ENCODE peak calls at places on chromosomes 2 and 18, in eight cellular contexts. U, X, P, I, O, V, S and W are unnamed samples.

GRCh38 chr2:39545957-39546356 is 108.9 kb upstream of the MAP4K3 start:
- DNase-seq in U (no peak), X (no peak), P (no peak), I (no peak), O (no peak), V (no peak), S (no peak), W (no peak)

GRCh38 chr2:197258580-197258979 is 52.0 kb downstream of the ANKRD44 start:
- DNase-seq in U (no peak), X (peak), P (no peak), I (peak), O (no peak), V (no peak), S (no peak), W (no peak)

GRCh38 chr2:239602290-239603282 is 201.8 kb upstream of the HDAC4 start:
- DNase-seq in U (no peak), X (no peak), P (peak), I (no peak), O (no peak), V (no peak), S (no peak), W (no peak)

GRCh38 chr2:38263293-38263692 is 113.8 kb downstream of the ATL2 start:
- DNase-seq in U (no peak), X (no peak), P (no peak), I (no peak), O (no peak), V (no peak), S (no peak), W (no peak)

GRCh38 chr2:206955253-206955652 is 15.9 kb downstream of the CPO start:
- DNase-seq in U (no peak), X (no peak), P (no peak), I (peak), O (no peak), V (no peak), S (no peak), W (no peak)

GRCh38 chr18:30163573-30163972 is 879.0 kb downstream of the DSC3 start:
- DNase-seq in U (no peak), X (no peak), P (no peak), I (no peak), O (no peak), V (no peak), S (no peak), W (no peak)

GRCh38 chr18:31134988-31135529 is 27.6 kb downstream of the DSC1 start:
- DNase-seq in U (no peak), X (no peak), P (no peak), I (no peak), O (no peak), V (no peak), S (no peak), W (no peak)

GRCh38 chr2:128291844-128292598 is 26.6 kb downstream of the HS6ST1 start:
- DNase-seq in U (no peak), X (no peak), P (no peak), I (no peak), O (no peak), V (no peak), S (no peak), W (no peak)

GRCh38 chr18:35619468-35619867 is 37.9 kb downstream of the GALNT1 start:
- DNase-seq in U (no peak), X (peak), P (no peak), I (peak), O (no peak), V (no peak), S (no peak), W (no peak)

GRCh38 chr18:48295586-48296311 is 113.4 kb downstream of the ZBTB7C start:
- DNase-seq in U (no peak), X (peak), P (no peak), I (peak), O (no peak), V (no peak), S (peak), W (no peak)

GRCh38 chr2:144583362-144583692 is 63.4 kb upstream of the ZEB2 start:
- DNase-seq in U (no peak), X (no peak), P (no peak), I (no peak), O (no peak), V (no peak), S (no peak), W (no peak)

GRCh38 chr2:67825476-67825875 is 237.3 kb downstream of the C1D start:
- DNase-seq in U (no peak), X (peak), P (no peak), I (peak), O (no peak), V (no peak), S (no peak), W (no peak)

GRCh38 chr2:36569267-36569860 is 28.6 kb downstream of the FEZ2 start:
- DNase-seq in U (no peak), X (no peak), P (no peak), I (peak), O (no peak), V (no peak), S (no peak), W (no peak)

GRCh38 chr2:222805591-222806304 is 55.1 kb upstream of the ACSL3 start:
- DNase-seq in U (no peak), X (peak), P (no peak), I (peak), O (no peak), V (no peak), S (no peak), W (peak)

GRCh38 chr2:60262178-60262577 is 291.3 kb downstream of the BCL11A start:
- DNase-seq in U (no peak), X (no peak), P (no peak), I (no peak), O (no peak), V (no peak), S (no peak), W (no peak)

GRCh38 chr2:174561283-174562275 is 36.0 kb downstream of the WIPF1 start:
- DNase-seq in U (no peak), X (peak), P (no peak), I (peak), O (peak), V (no peak), S (no peak), W (no peak)

GRCh38 chr18:76827205-76827885 is 5.0 kb downstream of the ZNF236 start:
- DNase-seq in U (no peak), X (no peak), P (peak), I (no peak), O (no peak), V (no peak), S (no peak), W (no peak)

GRCh38 chr18:58117685-58118403 is 73.8 kb downstream of the NEDD4L start:
- DNase-seq in U (no peak), X (peak), P (no peak), I (peak), O (peak), V (peak), S (no peak), W (peak)

GRCh38 chr2:190415794-190416729 is 7.9 kb downstream of the MFSD6 start:
- DNase-seq in U (no peak), X (peak), P (no peak), I (no peak), O (no peak), V (no peak), S (no peak), W (no peak)

GRCh38 chr2:60536716-60537115 is 16.7 kb downstream of the BCL11A start:
- DNase-seq in U (no peak), X (no peak), P (no peak), I (no peak), O (no peak), V (no peak), S (no peak), W (no peak)

GRCh38 chr2:83253848-83254247 is 1205.2 kb downstream of the SUCLG1 start:
- DNase-seq in U (no peak), X (no peak), P (no peak), I (no peak), O (no peak), V (no peak), S (no peak), W (no peak)

GRCh38 chr2:167924556-167924955 is 322.8 kb downstream of the STK39 start:
- DNase-seq in U (no peak), X (no peak), P (no peak), I (no peak), O (no peak), V (no peak), S (no peak), W (no peak)

GRCh38 chr2:239826786-239827510 is 198.2 kb downstream of the NDUFA10 start:
- DNase-seq in U (no peak), X (no peak), P (no peak), I (no peak), O (no peak), V (no peak), S (no peak), W (no peak)

GRCh38 chr2:27954771-27955384 is 64.3 kb downstream of the BABAM2 start:
- DNase-seq in U (no peak), X (peak), P (peak), I (peak), O (peak), V (peak), S (no peak), W (peak)

GRCh38 chr2:153059338-153060052 is 341.1 kb downstream of the ARL6IP6 start:
- DNase-seq in U (no peak), X (no peak), P (no peak), I (no peak), O (no peak), V (peak), S (no peak), W (peak)

GRCh38 chr18:60563082-60563481 is 190.5 kb upstream of the MC4R start:
- DNase-seq in U (no peak), X (no peak), P (no peak), I (no peak), O (no peak), V (no peak), S (no peak), W (no peak)

GRCh38 chr2:237552911-237553310 is 13.5 kb upstream of the PRLH start:
- DNase-seq in U (no peak), X (no peak), P (no peak), I (no peak), O (no peak), V (no peak), S (no peak), W (no peak)

GRCh38 chr2:168712053-168712452 is 90.4 kb upstream of the NOSTRIN start:
- DNase-seq in U (peak), X (no peak), P (no peak), I (no peak), O (no peak), V (no peak), S (no peak), W (no peak)

GRCh38 chr2:143398701-143399260 is 269.6 kb downstream of the ARHGAP15 start:
- DNase-seq in U (no peak), X (no peak), P (no peak), I (no peak), O (no peak), V (no peak), S (no peak), W (no peak)

GRCh38 chr18:48852792-48853191 is 98.0 kb downstream of the SMAD7 start:
- DNase-seq in U (no peak), X (no peak), P (no peak), I (no peak), O (no peak), V (no peak), S (no peak), W (no peak)

GRCh38 chr18:34122724-34123334 is 101.9 kb downstream of the NOL4 start:
- DNase-seq in U (peak), X (peak), P (peak), I (peak), O (peak), V (peak), S (peak), W (peak)

GRCh38 chr2:204863351-204863750 is 318.1 kb downstream of the PARD3B start:
- DNase-seq in U (no peak), X (no peak), P (no peak), I (no peak), O (no peak), V (no peak), S (no peak), W (no peak)

GRCh38 chr2:12317853-12318426 is 398.8 kb upstream of the TRIB2 start:
- DNase-seq in U (no peak), X (peak), P (no peak), I (peak), O (no peak), V (peak), S (no peak), W (no peak)

GRCh38 chr2:46787315-46787714 is 128.3 kb downstream of the MCFD2 start:
- DNase-seq in U (no peak), X (no peak), P (no peak), I (no peak), O (no peak), V (no peak), S (no peak), W (no peak)

GRCh38 chr18:74496508-74497307 is 545 bp downstream of the CNDP2 start:
- DNase-seq in U (no peak), X (peak), P (peak), I (peak), O (peak), V (peak), S (peak), W (peak)

GRCh38 chr2:48414980-48415764 is 114.8 kb upstream of the STON1 start:
- DNase-seq in U (no peak), X (no peak), P (no peak), I (no peak), O (no peak), V (no peak), S (no peak), W (no peak)

GRCh38 chr2:104786204-104786603 is 67.7 kb upstream of the POU3F3 start:
- DNase-seq in U (no peak), X (no peak), P (no peak), I (no peak), O (no peak), V (no peak), S (no peak), W (no peak)

GRCh38 chr2:126906781-126907180 is 8.1 kb downstream of the TEX51 start:
- DNase-seq in U (no peak), X (no peak), P (no peak), I (no peak), O (peak), V (no peak), S (no peak), W (no peak)

GRCh38 chr2:132677661-132678060 is 7.7 kb upstream of the LYPD1 start:
- DNase-seq in U (no peak), X (no peak), P (no peak), I (peak), O (no peak), V (no peak), S (no peak), W (no peak)

GRCh38 chr2:132678498-132678897 is 8.5 kb upstream of the LYPD1 start:
- DNase-seq in U (no peak), X (no peak), P (no peak), I (peak), O (no peak), V (no peak), S (no peak), W (no peak)

GRCh38 chr2:132670961-132671781 is 1.2 kb upstream of the LYPD1 start:
- DNase-seq in U (no peak), X (peak), P (no peak), I (peak), O (no peak), V (peak), S (peak), W (peak)

GRCh38 chr2:132681766-132682165 is 11.8 kb upstream of the LYPD1 start:
- DNase-seq in U (no peak), X (no peak), P (no peak), I (peak), O (no peak), V (no peak), S (no peak), W (no peak)

GRCh38 chr2:132676999-132677398 is 7.0 kb upstream of the LYPD1 start:
- DNase-seq in U (no peak), X (no peak), P (no peak), I (peak), O (no peak), V (no peak), S (no peak), W (no peak)
- TF ChIP-seq CTCF in U (no peak), X (no peak), P (no peak), I (no peak), O (no peak), V (peak), S (no peak), W (no peak)

DNA sequence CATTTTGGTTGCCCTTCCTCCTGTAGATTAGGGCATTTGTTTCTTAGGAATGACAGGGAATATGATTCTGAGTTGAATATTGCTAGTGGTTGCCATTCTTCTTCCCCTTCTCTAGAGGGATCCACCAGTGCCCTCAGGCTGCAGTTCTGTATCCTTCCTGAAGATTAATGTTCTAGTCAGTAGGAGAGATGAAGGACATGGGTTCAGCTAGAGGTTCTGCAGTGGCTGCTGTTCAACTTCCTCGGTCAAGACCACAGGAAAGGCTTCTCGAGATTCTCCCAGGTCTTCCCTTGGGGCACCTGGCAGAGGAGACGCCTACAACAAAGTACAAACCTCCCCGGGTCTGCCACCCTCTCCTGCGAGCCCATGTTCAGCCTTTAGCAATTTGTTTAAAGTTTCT is 325.5 kb downstream of the AFF3 start:
- DNase-seq in U (no peak), X (no peak), P (no peak), I (no peak), O (no peak), V (no peak), S (no peak), W (no peak)
- TF ChIP-seq CTCF in U (no peak), X (no peak), P (no peak), I (no peak), O (no peak), V (no peak), S (no peak), W (no peak)

GRCh38 chr2:187407407-187408084 is 40.5 kb downstream of the CALCRL start:
- DNase-seq in U (no peak), X (no peak), P (no peak), I (no peak), O (no peak), V (no peak), S (no peak), W (no peak)
- TF ChIP-seq CTCF in U (no peak), X (no peak), P (no peak), I (no peak), O (no peak), V (no peak), S (no peak), W (no peak)

GRCh38 chr2:20633794-20634259 is 17.1 kb downstream of the HS1BP3 start:
- DNase-seq in U (peak), X (no peak), P (no peak), I (no peak), O (peak), V (peak), S (peak), W (peak)
- TF ChIP-seq CTCF in U (no peak), X (no peak), P (no peak), I (no peak), O (no peak), V (peak), S (no peak), W (no peak)